ENCODE peak calls at places on chromosomes 7 and 10, in five cellular contexts. V is HepG2, D is GM12878, Y is NT2/D1, J is H1. P is an unnamed sample.

GRCh38 chr7:116499168-116500070 is at the start of gene CAV2:
- DNase-seq in V (no peak), J (no peak), Y (no peak), D (no peak), P (peak; percentile 74)

GRCh38 chr10:17854044-17854652 is 45.0 kb downstream of the MRC1 start:
- DNase-seq in D (peak; percentile 21), V (no peak), J (no peak), Y (no peak), P (no peak)

GRCh38 chr10:110837418-110838120 is 34.2 kb upstream of the PDCD4 start:
- DNase-seq in J (no peak), Y (no peak), V (peak; percentile 68), D (no peak), P (no peak)

GRCh38 chr10:110252148-110252547 is 44.7 kb downstream of the MXI1 start:
- DNase-seq in D (no peak), Y (no peak), J (no peak), V (no peak), P (no peak)

GRCh38 chr10:119374236-119374635 is 166.9 kb downstream of the GRK5 start:
- DNase-seq in D (no peak), V (no peak), Y (no peak), J (no peak), P (no peak)

GRCh38 chr10:59362991-59363390 is 642 bp upstream of the FAM13C start:
- DNase-seq in V (no peak), Y (peak; percentile 47), D (no peak), J (peak; percentile 15), P (no peak)

GRCh38 chr10:91745086-91745831 is 53.0 kb upstream of the TNKS2 start:
- DNase-seq in V (peak; percentile 50), D (no peak), Y (peak; percentile 67), J (peak; percentile 61), P (peak; percentile 67)

GRCh38 chr7:108662783-108663182 is 93.1 kb downstream of the DNAJB9 start:
- DNase-seq in D (no peak), V (no peak), J (no peak), Y (no peak), P (no peak)

GRCh38 chr7:107879400-107880035 is 11.5 kb upstream of the DLD start:
- DNase-seq in Y (peak; percentile 38), D (no peak), V (peak; percentile 49), J (no peak), P (peak; percentile 52)

GRCh38 chr10:43708256-43708655 is 59.6 kb upstream of the ZNF32 start:
- DNase-seq in Y (no peak), V (no peak), D (no peak), J (no peak), P (no peak)

GRCh38 chr7:151888079-151888673 is 11.3 kb upstream of the PRKAG2 start:
- DNase-seq in V (no peak), Y (no peak), J (no peak), D (no peak), P (no peak)

GRCh38 chr10:46247808-46248569 is 38.8 kb upstream of the ANTXRL start:
- DNase-seq in V (no peak), D (no peak), Y (no peak), J (no peak), P (no peak)

GRCh38 chr10:17003151-17003550 is 126.5 kb downstream of the CUBN start:
- DNase-seq in Y (no peak), J (no peak), D (no peak), V (no peak), P (no peak)

GRCh38 chr10:49598986-49599385 is 11.1 kb upstream of the SLC18A3 start:
- DNase-seq in D (no peak), J (no peak), Y (no peak), V (no peak), P (no peak)

GRCh38 chr10:29353887-29354561 is 65.2 kb downstream of the LYZL1 start:
- DNase-seq in V (peak; percentile 92), D (no peak), J (no peak), Y (no peak), P (no peak)

GRCh38 chr10:34985146-34985545 is 105.0 kb downstream of the CUL2 start:
- DNase-seq in D (no peak), J (no peak), V (no peak), Y (no peak), P (no peak)

GRCh38 chr7:138750473-138750872 is 47.3 kb upstream of the TMEM213 start:
- DNase-seq in V (no peak), J (no peak), D (no peak), Y (no peak), P (no peak)

GRCh38 chr7:150986099-150986512 is 4.7 kb upstream of the NOS3 start:
- DNase-seq in Y (no peak), V (no peak), J (no peak), D (no peak), P (no peak)

GRCh38 chr7:4882169-4882741 is 1.3 kb downstream of the RADIL start:
- DNase-seq in J (no peak), Y (peak; percentile 66), D (no peak), V (no peak), P (no peak)

GRCh38 chr10:89837173-89838001 is 136.0 kb downstream of the KIF20B start:
- DNase-seq in Y (no peak), J (no peak), V (no peak), D (no peak), P (no peak)

GRCh38 chr7:152683297-152683696 is 7.4 kb upstream of the XRCC2 start:
- DNase-seq in Y (no peak), D (no peak), J (no peak), V (no peak), P (no peak)

GRCh38 chr10:36048236-36048635 is 406.1 kb upstream of the FZD8 start:
- DNase-seq in V (no peak), J (no peak), D (no peak), Y (no peak), P (no peak)

GRCh38 chr7:142668495-142668894 is 80.8 kb upstream of the PRSS1 start:
- DNase-seq in J (no peak), Y (no peak), D (no peak), V (no peak), P (no peak)

GRCh38 chr7:142670504-142670903 is 78.8 kb upstream of the PRSS1 start:
- DNase-seq in D (no peak), Y (no peak), V (no peak), J (no peak), P (no peak)

GRCh38 chr7:142671506-142671905 is 77.8 kb upstream of the PRSS1 start:
- DNase-seq in Y (no peak), D (no peak), V (no peak), J (no peak), P (no peak)

DNA sequence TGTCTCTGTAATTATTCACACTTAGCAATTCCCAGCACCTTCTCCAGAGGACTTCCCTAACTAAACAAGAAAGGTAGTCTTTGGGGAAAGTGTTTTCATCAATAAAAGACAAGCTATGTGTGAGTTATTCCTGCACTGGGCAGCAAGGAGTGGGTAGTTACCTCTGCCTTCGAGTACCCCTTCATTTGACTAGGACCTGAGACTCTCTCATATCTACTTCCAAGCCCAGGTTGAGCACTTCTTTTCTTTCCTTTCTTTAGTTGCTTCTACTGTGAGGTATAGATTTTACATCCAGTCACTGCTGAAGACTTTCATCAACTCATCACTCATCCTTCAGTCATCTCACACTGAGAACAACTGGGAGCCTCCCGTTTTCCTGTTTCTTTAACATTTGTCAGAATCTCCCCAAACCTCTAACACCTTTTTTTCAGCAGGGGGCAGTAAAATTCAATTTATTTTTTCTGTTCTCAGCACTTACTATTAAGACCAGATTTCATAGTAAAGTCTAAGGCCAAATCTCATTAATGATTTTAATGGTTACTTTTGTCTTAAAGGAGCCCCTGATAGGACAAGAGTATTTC is 80.1 kb upstream of the PRSS1 start:
- DNase-seq in V (no peak), J (no peak), Y (peak; percentile 20), D (no peak), P (no peak)
- TF ChIP-seq ZNF274 in V (no peak), J (no peak), Y (no peak), D (no peak), P (no peak)

DNA sequence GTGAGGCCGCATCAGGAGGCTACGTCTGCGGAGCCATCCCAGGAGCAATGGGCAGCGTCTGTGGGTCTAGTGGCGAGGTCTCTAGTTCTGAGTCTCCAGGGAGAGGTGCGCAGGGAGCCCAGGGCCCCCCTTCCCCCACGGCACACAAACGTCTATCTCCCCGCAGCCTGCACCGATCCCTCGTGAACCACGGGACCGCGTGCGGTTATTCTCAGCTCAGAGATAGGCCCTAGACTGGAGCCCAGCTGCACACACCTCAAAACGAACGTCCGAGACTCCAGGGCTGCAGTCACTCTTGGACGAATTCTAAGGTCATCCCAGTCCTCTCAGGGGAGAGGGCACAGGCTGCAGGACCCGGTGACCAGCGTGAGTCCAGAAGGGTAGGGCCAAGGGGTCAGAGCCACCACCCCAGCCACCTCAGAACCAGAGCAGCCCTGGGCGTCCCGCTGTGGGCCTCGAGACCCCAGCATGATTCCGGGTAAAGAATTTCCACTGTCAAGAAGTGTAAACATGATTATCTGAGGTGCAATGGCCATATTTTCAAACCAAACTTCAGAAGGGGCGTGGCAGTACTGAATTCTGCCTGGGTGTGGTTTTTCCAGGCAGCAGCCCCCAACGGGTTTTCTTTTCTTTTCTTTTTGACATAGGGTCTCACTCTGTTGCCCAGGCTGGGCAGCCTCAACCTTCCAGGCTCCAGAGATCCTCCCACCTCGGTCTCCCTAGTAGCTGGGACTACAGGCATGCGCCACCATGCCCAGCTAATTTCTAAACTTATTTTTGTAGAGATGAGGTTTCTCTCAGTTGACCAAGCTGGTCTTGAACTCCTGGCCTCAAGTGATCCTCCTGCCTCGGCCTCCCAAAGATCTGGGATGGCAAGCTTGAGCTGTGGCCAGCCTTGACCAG is 57.5 kb downstream of the PWWP2B start:
- DNase-seq in J (no peak), D (no peak), V (no peak), Y (no peak), P (no peak)
- TF ChIP-seq ZNF274 in J (no peak), D (no peak), V (no peak), Y (no peak), P (no peak)

GRCh38 chr7:30285531-30286284 is 1.3 kb downstream of the ZNRF2 start:
- DNase-seq in D (no peak), V (peak; percentile 34), J (no peak), Y (peak; percentile 18), P (no peak)

GRCh38 chr7:30282735-30283134 is 1.7 kb upstream of the ZNRF2 start:
- DNase-seq in Y (no peak), V (no peak), D (no peak), J (no peak), P (no peak)

GRCh38 chr7:30286749-30287148 is 2.4 kb downstream of the ZNRF2 start:
- DNase-seq in J (no peak), V (no peak), D (no peak), Y (no peak), P (no peak)

GRCh38 chr7:30284298-30285066 is at the start of gene ZNRF2:
- DNase-seq in V (peak; percentile 98), D (peak; percentile 97), J (peak; percentile 98), Y (peak; percentile 99), P (peak; percentile 97)

GRCh38 chr7:30285067-30285530 is 702 bp downstream of the ZNRF2 start:
- DNase-seq in Y (peak; percentile 22), V (no peak), J (no peak), D (no peak), P (no peak)
- TF ChIP-seq ZNF274 in Y (no peak), V (no peak), J (no peak), D (no peak), P (no peak)

GRCh38 chr7:25950488-25951413 is 201.2 kb upstream of the NFE2L3 start:
- DNase-seq in Y (peak; percentile 97), J (peak; percentile 96), D (peak; percentile 69), V (peak; percentile 88), P (peak; percentile 79)

GRCh38 chr7:25952277-25953057 is 199.5 kb upstream of the NFE2L3 start:
- DNase-seq in V (peak; percentile 93), D (no peak), Y (no peak), J (no peak), P (no peak)

GRCh38 chr7:25951414-25952276 is 200.4 kb upstream of the NFE2L3 start:
- DNase-seq in J (no peak), V (no peak), Y (no peak), D (no peak), P (no peak)

GRCh38 chr7:25947669-25948516 is 204.1 kb upstream of the NFE2L3 start:
- DNase-seq in V (no peak), Y (no peak), D (peak; percentile 59), J (no peak), P (no peak)

GRCh38 chr7:25949672-25950487 is 202.1 kb upstream of the NFE2L3 start:
- DNase-seq in D (no peak), J (no peak), V (peak; percentile 23), Y (no peak), P (no peak)
- TF ChIP-seq ZNF274 in D (no peak), J (no peak), V (no peak), Y (no peak), P (no peak)

P was measured in HCT116.